ENCODE peak calls at places on chromosomes 6 and 20, in four cellular contexts. Z is activated naive CD8-positive, alpha-beta T cell treated with anti-CD3 and anti-CD28 coated beads, Interleukin-2, amount 50 U/mL, for 16 hours; Y is cardiac muscle cell; C is T-cell. W is an unnamed sample.

GRCh38 chr6:89987140-89987539 is 92.9 kb downstream of the GJA10 start:
- DNase-seq in Y (no peak), C (no peak), Z (no peak), W (no peak)

GRCh38 chr6:119482850-119483285 is 133.3 kb upstream of the MAN1A1 start:
- DNase-seq in Y (no peak), C (no peak), Z (no peak), W (no peak)

GRCh38 chr20:57998276-57998675 is 230.2 kb downstream of the ANKRD60 start:
- DNase-seq in C (no peak), Z (no peak), Y (no peak), W (no peak)

GRCh38 chr6:169411722-169412121 is 158.1 kb upstream of the THBS2 start:
- DNase-seq in Z (no peak), Y (no peak), C (no peak), W (no peak)

GRCh38 chr20:49701313-49701731 is 12.4 kb downstream of the B4GALT5 start:
- DNase-seq in C (no peak), Z (no peak), Y (no peak), W (peak; percentile 56)

GRCh38 chr6:132199343-132199742 is 201.9 kb downstream of the MOXD1 start:
- DNase-seq in C (no peak), Z (no peak), Y (peak; percentile 58), W (no peak)

GRCh38 chr6:390914-391558 is 516 bp upstream of the IRF4 start:
- DNase-seq in C (no peak), Y (no peak), Z (no peak), W (no peak)

GRCh38 chr6:101396552-101397173 is 3.2 kb downstream of the GRIK2 start:
- DNase-seq in C (no peak), Z (no peak), Y (peak; percentile 73), W (no peak)

GRCh38 chr20:14337400-14338171 is at the start of gene FLRT3:
- DNase-seq in Z (no peak), C (no peak), Y (peak; percentile 93), W (peak; percentile 63)

W was measured in SK-N-SH.